ENCODE peak calls at places on chromosome 4, in six cellular contexts. W is HEK293T, C is HS-5, L is Caco-2, V is LNCaP clone FGC, T is T follicular helper cell. D is an unnamed sample.

GRCh38 chr4:171049380-171049779 is 763.8 kb upstream of the GALNTL6 start:
- DNase-seq in W (no peak), V (no peak), L (no peak), C (no peak), T (no peak), D (no peak)

GRCh38 chr4:71009796-71010588 is 16.5 kb downstream of the DCK start:
- DNase-seq in W (peak), L (peak), T (no peak), V (peak), C (peak), D (no peak)

GRCh38 chr4:5222951-5223350 is 171.7 kb downstream of the STK32B start:
- DNase-seq in V (no peak), W (no peak), L (no peak), T (no peak), C (no peak), D (no peak)

GRCh38 chr4:41796545-41797210 is 48.2 kb upstream of the PHOX2B start:
- DNase-seq in W (peak), C (no peak), L (no peak), T (no peak), V (no peak), D (no peak)

GRCh38 chr4:141905751-141906150 is 269.4 kb downstream of the IL15 start:
- DNase-seq in C (peak), W (no peak), L (no peak), T (no peak), V (no peak), D (no peak)

GRCh38 chr4:38819569-38819968 is 15.0 kb upstream of the TLR1 start:
- DNase-seq in L (no peak), T (no peak), C (no peak), W (no peak), V (no peak), D (no peak)

GRCh38 chr4:3744232-3744631 is 22.0 kb upstream of the ADRA2C start:
- DNase-seq in T (no peak), L (no peak), V (no peak), W (no peak), C (no peak), D (no peak)

GRCh38 chr4:52265781-52266525 is 214.8 kb downstream of the SPATA18 start:
- DNase-seq in C (no peak), L (no peak), W (no peak), V (no peak), T (no peak), D (no peak)

GRCh38 chr4:3656441-3657376 is 109.5 kb upstream of the ADRA2C start:
- DNase-seq in L (no peak), W (no peak), C (no peak), V (no peak), T (no peak), D (no peak)

GRCh38 chr4:137531951-137532868 is at the start of gene PCDH18:
- DNase-seq in C (peak), V (no peak), W (peak), T (no peak), L (no peak), D (peak)

GRCh38 chr4:118033148-118034060 is 882 bp upstream of the NDST3 start:
- DNase-seq in T (no peak), C (peak), L (peak), W (peak), V (no peak), D (peak)

GRCh38 chr4:81227968-81228367 is 12.9 kb upstream of the PRKG2 start:
- DNase-seq in C (no peak), L (no peak), V (no peak), T (no peak), W (no peak), D (no peak)

GRCh38 chr4:4754641-4755040 is 104.8 kb upstream of the MSX1 start:
- DNase-seq in L (no peak), W (no peak), T (no peak), V (no peak), C (no peak), D (no peak)

GRCh38 chr4:78024085-78024484 is 33.0 kb upstream of the FRAS1 start:
- DNase-seq in C (no peak), V (no peak), W (no peak), T (no peak), L (no peak), D (no peak)

GRCh38 chr4:24527371-24527770 is 57.0 kb downstream of the DHX15 start:
- DNase-seq in L (no peak), V (no peak), W (no peak), T (no peak), C (no peak), D (no peak)

GRCh38 chr4:7529368-7529923 is 94.7 kb upstream of the PSAPL1 start:
- DNase-seq in C (no peak), L (no peak), W (no peak), V (no peak), T (no peak), D (no peak)

GRCh38 chr4:130608121-130608520 is 1512.2 kb downstream of the C4orf33 start:
- DNase-seq in V (no peak), W (no peak), T (no peak), C (no peak), L (no peak), D (no peak)

GRCh38 chr4:83011779-83012630 is 1.4 kb upstream of the LIN54 start:
- DNase-seq in T (no peak), C (no peak), W (peak), L (peak), V (no peak), D (peak)

GRCh38 chr4:73704314-73705055 is 35.9 kb upstream of the CXCL8 start:
- DNase-seq in W (no peak), C (peak), L (peak), T (no peak), V (peak), D (peak)

GRCh38 chr4:182839256-182839655 is 77.9 kb downstream of the DCTD start:
- DNase-seq in L (no peak), W (no peak), C (no peak), V (no peak), T (no peak), D (no peak)

GRCh38 chr4:109301691-109302365 is 630 bp downstream of the COL25A1 start:
- DNase-seq in T (no peak), L (no peak), W (peak), C (no peak), V (no peak), D (no peak)

GRCh38 chr4:125739760-125740159 is 425.0 kb downstream of the FAT4 start:
- DNase-seq in L (no peak), V (no peak), W (no peak), T (no peak), C (no peak), D (no peak)

GRCh38 chr4:150402968-150403367 is 179.0 kb upstream of the MAB21L2 start:
- DNase-seq in C (no peak), T (no peak), L (no peak), V (no peak), W (peak), D (peak)

GRCh38 chr4:40916218-40916555 is 166.4 kb downstream of the NSUN7 start:
- DNase-seq in L (no peak), C (no peak), W (no peak), V (no peak), T (no peak), D (no peak)

GRCh38 chr4:108531461-108531860 is 88.9 kb upstream of the RPL34 start:
- DNase-seq in C (no peak), T (no peak), L (no peak), W (no peak), V (no peak), D (no peak)

GRCh38 chr4:118736867-118737266 is 51.7 kb downstream of the METTL14 start:
- DNase-seq in L (no peak), C (no peak), V (no peak), W (no peak), T (no peak), D (no peak)

GRCh38 chr4:106080376-106080775 is 185.1 kb downstream of the NPNT start:
- DNase-seq in L (no peak), W (no peak), C (no peak), V (no peak), T (no peak), D (no peak)

GRCh38 chr4:140156529-140157171 is 2.7 kb upstream of the MAML3 start:
- DNase-seq in C (no peak), V (no peak), W (no peak), T (no peak), L (no peak), D (no peak)

GRCh38 chr4:97910005-97910404 is 233.3 kb downstream of the STPG2 start:
- DNase-seq in T (no peak), W (no peak), L (no peak), C (no peak), V (peak), D (no peak)

GRCh38 chr4:55367084-55367722 is 21.2 kb downstream of the SRD5A3 start:
- DNase-seq in L (no peak), W (no peak), V (no peak), T (no peak), C (no peak), D (no peak)

GRCh38 chr4:102850373-102850772 is 18.4 kb upstream of the CISD2 start:
- DNase-seq in W (no peak), L (no peak), C (no peak), T (no peak), V (no peak), D (no peak)

GRCh38 chr4:130393246-130394041 is 1297.5 kb downstream of the C4orf33 start:
- DNase-seq in W (no peak), C (no peak), V (no peak), L (no peak), T (no peak), D (no peak)

GRCh38 chr4:92100980-92101379 is 202.8 kb upstream of the GRID2 start:
- DNase-seq in V (no peak), W (no peak), L (no peak), C (no peak), T (no peak), D (peak)